ENCODE peak calls at places on chromosomes 7 and 10, in five cellular contexts. One of them, this sample, is unnamed.

GRCh38 chr10:62014510-62014909 is 113.0 kb downstream of the ARID5B start:
- DNase-seq in T-helper 2 cell: no peak
- DNase-seq in HS-27A: no peak
- DNase-seq in T follicular helper cell: no peak
- DNase-seq in MV-4-11: no peak
- DNase-seq in this sample: no peak

GRCh38 chr10:22259280-22259679 is 41.5 kb upstream of the EBLN1 start:
- DNase-seq in T follicular helper cell: no peak
- DNase-seq in HS-27A: no peak
- DNase-seq in T-helper 2 cell: no peak
- DNase-seq in MV-4-11: no peak
- DNase-seq in this sample: no peak

GRCh38 chr10:119206603-119207366 is 586 bp upstream of the GRK5 start:
- DNase-seq in T follicular helper cell: peak; percentile 55
- DNase-seq in HS-27A: no peak
- DNase-seq in MV-4-11: peak; percentile 57
- DNase-seq in T-helper 2 cell: peak; percentile 41
- DNase-seq in this sample: peak; percentile 53

GRCh38 chr10:23417254-23417653 is 21.6 kb upstream of the OTUD1 start:
- DNase-seq in T follicular helper cell: no peak
- DNase-seq in HS-27A: no peak
- DNase-seq in MV-4-11: no peak
- DNase-seq in T-helper 2 cell: no peak
- DNase-seq in this sample: no peak

GRCh38 chr7:99362801-99363200 is 11.7 kb upstream of the ARPC1B start:
- DNase-seq in T follicular helper cell: no peak
- DNase-seq in T-helper 2 cell: no peak
- DNase-seq in HS-27A: no peak
- DNase-seq in MV-4-11: no peak
- DNase-seq in this sample: no peak

GRCh38 chr10:21217107-21217506 is 308.4 kb downstream of the SKIDA1 start:
- DNase-seq in HS-27A: no peak
- DNase-seq in T follicular helper cell: no peak
- DNase-seq in MV-4-11: no peak
- DNase-seq in T-helper 2 cell: no peak
- DNase-seq in this sample: no peak

GRCh38 chr7:121398246-121398645 is 2.1 kb upstream of the FAM3C start:
- DNase-seq in HS-27A: no peak
- DNase-seq in MV-4-11: no peak
- DNase-seq in T follicular helper cell: no peak
- DNase-seq in T-helper 2 cell: no peak
- DNase-seq in this sample: peak; percentile 60

GRCh38 chr10:132443998-132444876 is 47.2 kb downstream of the PWWP2B start:
- DNase-seq in T-helper 2 cell: no peak
- DNase-seq in HS-27A: no peak
- DNase-seq in T follicular helper cell: peak; percentile 26
- DNase-seq in MV-4-11: no peak
- DNase-seq in this sample: no peak

GRCh38 chr10:104232613-104233102 is 494 bp upstream of the CFAP43 start:
- DNase-seq in T follicular helper cell: no peak
- DNase-seq in T-helper 2 cell: no peak
- DNase-seq in MV-4-11: no peak
- DNase-seq in HS-27A: no peak
- DNase-seq in this sample: no peak

GRCh38 chr10:3623746-3624145 is 161.3 kb downstream of the KLF6 start:
- DNase-seq in HS-27A: peak; percentile 67
- DNase-seq in MV-4-11: no peak
- DNase-seq in T follicular helper cell: no peak
- DNase-seq in T-helper 2 cell: no peak
- DNase-seq in this sample: no peak

GRCh38 chr10:43125274-43125845 is 12.9 kb upstream of the CSGALNACT2 start:
- DNase-seq in T-helper 2 cell: no peak
- DNase-seq in HS-27A: no peak
- DNase-seq in T follicular helper cell: no peak
- DNase-seq in MV-4-11: no peak
- DNase-seq in this sample: no peak

GRCh38 chr7:23470290-23471089 is at the start of gene IGF2BP3:
- DNase-seq in MV-4-11: no peak
- DNase-seq in HS-27A: peak; percentile 95
- DNase-seq in T-helper 2 cell: no peak
- DNase-seq in T follicular helper cell: no peak
- DNase-seq in this sample: peak; percentile 97

GRCh38 chr7:75889223-75889825 is 10.5 kb downstream of the RHBDD2 start:
- DNase-seq in T follicular helper cell: no peak
- DNase-seq in MV-4-11: no peak
- DNase-seq in HS-27A: no peak
- DNase-seq in T-helper 2 cell: no peak
- DNase-seq in this sample: no peak

GRCh38 chr10:3889961-3890522 is 105.0 kb upstream of the KLF6 start:
- DNase-seq in T-helper 2 cell: no peak
- DNase-seq in HS-27A: peak; percentile 45
- DNase-seq in T follicular helper cell: no peak
- DNase-seq in MV-4-11: no peak
- DNase-seq in this sample: peak; percentile 94

GRCh38 chr7:120724448-120724847 is 133.5 kb downstream of the TSPAN12 start:
- DNase-seq in HS-27A: no peak
- DNase-seq in T follicular helper cell: no peak
- DNase-seq in MV-4-11: no peak
- DNase-seq in T-helper 2 cell: no peak
- DNase-seq in this sample: no peak

GRCh38 chr10:118840071-118840775 is 85.5 kb upstream of the CACUL1 start:
- DNase-seq in HS-27A: no peak
- DNase-seq in MV-4-11: peak; percentile 49
- DNase-seq in T follicular helper cell: no peak
- DNase-seq in T-helper 2 cell: no peak
- DNase-seq in this sample: peak; percentile 80

GRCh38 chr7:128108641-128109423 is 77.6 kb upstream of the LRRC4 start:
- DNase-seq in MV-4-11: peak; percentile 97
- DNase-seq in HS-27A: no peak
- DNase-seq in T-helper 2 cell: no peak
- DNase-seq in T follicular helper cell: no peak
- DNase-seq in this sample: no peak

GRCh38 chr7:135317676-135318326 is 84.2 kb downstream of the STRA8 start:
- DNase-seq in T follicular helper cell: no peak
- DNase-seq in HS-27A: no peak
- DNase-seq in T-helper 2 cell: no peak
- DNase-seq in MV-4-11: no peak
- DNase-seq in this sample: no peak

GRCh38 chr7:98943336-98943735 is 65.0 kb downstream of the TRRAP start:
- DNase-seq in HS-27A: no peak
- DNase-seq in T-helper 2 cell: no peak
- DNase-seq in T follicular helper cell: no peak
- DNase-seq in MV-4-11: no peak
- DNase-seq in this sample: no peak

GRCh38 chr7:101829856-101830255 is 12.4 kb downstream of the CUX1 start:
- DNase-seq in T-helper 2 cell: no peak
- DNase-seq in MV-4-11: no peak
- DNase-seq in HS-27A: no peak
- DNase-seq in T follicular helper cell: no peak
- DNase-seq in this sample: no peak

GRCh38 chr7:159093351-159093971 is 51.2 kb downstream of the VIPR2 start:
- DNase-seq in T-helper 2 cell: no peak
- DNase-seq in MV-4-11: peak; percentile 26
- DNase-seq in HS-27A: no peak
- DNase-seq in T follicular helper cell: no peak
- DNase-seq in this sample: no peak

GRCh38 chr7:139909379-139910050 is 80.5 kb downstream of the TBXAS1 start:
- DNase-seq in HS-27A: no peak
- DNase-seq in T-helper 2 cell: no peak
- DNase-seq in MV-4-11: no peak
- DNase-seq in T follicular helper cell: no peak
- DNase-seq in this sample: no peak

GRCh38 chr7:140200102-140200989 is 23.6 kb upstream of the KDM7A start:
- DNase-seq in MV-4-11: no peak
- DNase-seq in T-helper 2 cell: no peak
- DNase-seq in T follicular helper cell: no peak
- DNase-seq in HS-27A: no peak
- DNase-seq in this sample: no peak

GRCh38 chr10:47047127-47047504 is 135.9 kb downstream of the PTPN20 start:
- DNase-seq in MV-4-11: no peak
- DNase-seq in T-helper 2 cell: no peak
- DNase-seq in HS-27A: no peak
- DNase-seq in T follicular helper cell: no peak
- DNase-seq in this sample: no peak

GRCh38 chr10:43846187-43846680 is 197.6 kb upstream of the ZNF32 start:
- DNase-seq in T-helper 2 cell: no peak
- DNase-seq in HS-27A: no peak
- DNase-seq in T follicular helper cell: no peak
- DNase-seq in MV-4-11: peak; percentile 35
- DNase-seq in this sample: no peak

GRCh38 chr7:142375710-142376313 is 118.0 kb upstream of the PRSS58 start:
- DNase-seq in MV-4-11: peak; percentile 24
- DNase-seq in T-helper 2 cell: no peak
- DNase-seq in HS-27A: peak; percentile 69
- DNase-seq in T follicular helper cell: no peak
- DNase-seq in this sample: no peak

GRCh38 chr10:58963101-58963534 is 213.3 kb upstream of the PHYHIPL start:
- DNase-seq in HS-27A: no peak
- DNase-seq in T-helper 2 cell: no peak
- DNase-seq in MV-4-11: no peak
- DNase-seq in T follicular helper cell: no peak
- DNase-seq in this sample: peak; percentile 22

GRCh38 chr10:86141896-86142295 is 224.7 kb downstream of the GRID1 start:
- DNase-seq in MV-4-11: no peak
- DNase-seq in T-helper 2 cell: no peak
- DNase-seq in T follicular helper cell: no peak
- DNase-seq in HS-27A: no peak
- DNase-seq in this sample: no peak

GRCh38 chr7:34093276-34093675 is 187.9 kb downstream of the BMPER start:
- DNase-seq in MV-4-11: no peak
- DNase-seq in HS-27A: no peak
- DNase-seq in T follicular helper cell: no peak
- DNase-seq in T-helper 2 cell: no peak
- DNase-seq in this sample: no peak

GRCh38 chr7:152756126-152756525 is 3.4 kb upstream of the ACTR3B start:
- DNase-seq in T follicular helper cell: no peak
- DNase-seq in MV-4-11: no peak
- DNase-seq in HS-27A: no peak
- DNase-seq in T-helper 2 cell: no peak
- DNase-seq in this sample: no peak

GRCh38 chr10:70066190-70066589 is 13.5 kb downstream of the MACROH2A2 start:
- DNase-seq in HS-27A: no peak
- DNase-seq in T-helper 2 cell: no peak
- DNase-seq in T follicular helper cell: no peak
- DNase-seq in MV-4-11: no peak
- DNase-seq in this sample: no peak

This sample was measured in SW480.